ENCODE peak calls at places on chromosomes 7 and 10, in nine cellular contexts. Q is right lobe of liver, J is heart right ventricle, D is adrenal gland, F is adipocyte, N is neuronal stem cell, X is neural progenitor cell, W is esophagus muscularis mucosa, S is right cardiac atrium. L is an unnamed sample.

GRCh38 chr10:73338801-73339368 is 19.8 kb downstream of the CFAP70 start:
- DNase-seq in Q (no peak), J (no peak), D (no peak), F (no peak), N (no peak), X (no peak), W (no peak), S (no peak), L (no peak)

GRCh38 chr10:110681023-110681681 is 37.0 kb downstream of the RBM20 start:
- DNase-seq in Q (no peak), J (peak; percentile 23), D (peak; percentile 46), F (peak; percentile 44), N (peak; percentile 41), X (peak; percentile 82), W (no peak), S (no peak), L (no peak)

GRCh38 chr7:130401101-130401500 is 20.8 kb downstream of the CPA1 start:
- DNase-seq in Q (no peak), J (no peak), D (no peak), F (peak; percentile 66), N (no peak), X (no peak), W (no peak), S (no peak), L (no peak)

GRCh38 chr10:22230331-22230833 is 12.6 kb upstream of the EBLN1 start:
- DNase-seq in Q (no peak), J (no peak), D (no peak), F (peak; percentile 84), N (peak; percentile 44), X (peak; percentile 63), W (no peak), S (peak; percentile 50), L (no peak)

GRCh38 chr7:90717286-90718060 is 121.4 kb downstream of the CDK14 start:
- DNase-seq in Q (no peak), J (no peak), D (no peak), F (peak; percentile 78), N (peak; percentile 36), X (peak; percentile 66), W (no peak), S (no peak), L (no peak)

GRCh38 chr7:153193144-153193595 is 433.6 kb downstream of the ACTR3B start:
- DNase-seq in Q (peak; percentile 34), J (peak; percentile 24), D (peak; percentile 4), F (no peak), N (peak; percentile 43), X (peak; percentile 70), W (no peak), S (peak; percentile 62), L (peak; percentile 75)

GRCh38 chr7:158586499-158587191 is 978 bp downstream of the PTPRN2 start:
- DNase-seq in Q (no peak), J (no peak), D (peak; percentile 24), F (no peak), N (no peak), X (peak; percentile 14), W (no peak), S (no peak), L (no peak)

GRCh38 chr10:54125098-54125747 is 675.8 kb downstream of the PCDH15 start:
- DNase-seq in Q (no peak), J (no peak), D (no peak), F (no peak), N (no peak), X (no peak), W (no peak), S (no peak), L (no peak)

GRCh38 chr7:22868509-22868908 is 45.9 kb upstream of the TOMM7 start:
- DNase-seq in Q (no peak), J (no peak), D (no peak), F (no peak), N (no peak), X (no peak), W (no peak), S (no peak), L (no peak)

GRCh38 chr10:122098924-122099323 is 110.0 kb downstream of the TACC2 start:
- DNase-seq in Q (no peak), J (no peak), D (no peak), F (no peak), N (no peak), X (no peak), W (no peak), S (no peak), L (no peak)

GRCh38 chr7:64904008-64904407 is 935 bp downstream of the ZNF273 start:
- DNase-seq in Q (no peak), J (no peak), D (no peak), F (no peak), N (no peak), X (no peak), W (no peak), S (no peak), L (no peak)
- H3K4me3 ChIP-seq in Q (peak overlapping the region; percentile 76), J (peak overlapping the region; percentile 72), D (peak overlapping the region; percentile 63), F (peak overlapping the region; percentile 98), N (peak overlapping the region; percentile 86), X (peak overlapping the region; percentile 80), W (peak overlapping the region; percentile 92), S (peak overlapping the region; percentile 93), L (peak overlapping the region; percentile 83)

GRCh38 chr7:105000190-105000589 is 13.8 kb upstream of the KMT2E start:
- DNase-seq in Q (no peak), J (no peak), D (no peak), F (no peak), N (no peak), X (no peak), W (no peak), S (no peak), L (no peak)

GRCh38 chr7:105003275-105003674 is 10.7 kb upstream of the KMT2E start:
- DNase-seq in Q (no peak), J (no peak), D (peak; percentile 86), F (peak; percentile 86), N (no peak), X (no peak), W (no peak), S (no peak), L (no peak)

GRCh38 chr7:105003875-105004510 is 10.0 kb upstream of the KMT2E start:
- DNase-seq in Q (no peak), J (no peak), D (no peak), F (peak; percentile 69), N (no peak), X (no peak), W (no peak), S (no peak), L (no peak)

GRCh38 chr7:105000927-105001336 is 13.1 kb upstream of the KMT2E start:
- DNase-seq in Q (no peak), J (no peak), D (no peak), F (no peak), N (no peak), X (no peak), W (no peak), S (no peak), L (no peak)

DNA sequence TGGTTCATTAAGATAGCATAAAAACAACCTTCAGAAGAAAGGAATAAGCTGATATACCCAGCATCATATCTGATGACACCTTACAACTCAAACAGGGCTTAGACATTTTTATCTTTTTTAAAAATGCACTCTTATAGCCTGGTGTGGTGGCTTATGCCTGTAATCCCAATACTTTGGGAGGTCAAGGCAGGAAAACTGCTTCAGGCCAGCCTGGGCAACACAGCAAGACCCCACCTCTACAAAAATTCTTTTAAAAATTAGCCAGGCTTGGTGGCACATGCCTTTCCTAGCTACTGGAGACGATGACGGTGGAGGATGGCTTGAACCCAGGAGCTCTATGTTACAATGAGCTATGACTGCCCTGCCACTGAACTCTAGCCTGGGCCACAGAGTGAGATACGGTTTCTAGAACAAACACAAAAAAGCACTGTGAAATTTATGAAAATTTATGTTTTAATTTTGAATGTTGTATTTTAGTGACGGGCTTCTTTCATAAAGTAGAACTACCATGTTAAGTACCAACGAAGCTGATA is 12.3 kb upstream of the KMT2E start:
- DNase-seq in Q (no peak), J (no peak), D (no peak), F (no peak), N (no peak), X (no peak), W (no peak), S (no peak), L (no peak)
- H3K4me1 ChIP-seq in Q (no peaks in the 10 kb centered on the region), J (peaks cover 28% of the 10 kb centered on the region), D (peaks cover 98% of the 10 kb centered on the region), F (peaks cover 74% of the 10 kb centered on the region), N (no peaks in the 10 kb centered on the region), X (peaks cover 7% of the 10 kb centered on the region), W (peaks cover 94% of the 10 kb centered on the region), S (peaks cover 9% of the 10 kb centered on the region), L (peaks cover 87% of the 10 kb centered on the region)

DNA sequence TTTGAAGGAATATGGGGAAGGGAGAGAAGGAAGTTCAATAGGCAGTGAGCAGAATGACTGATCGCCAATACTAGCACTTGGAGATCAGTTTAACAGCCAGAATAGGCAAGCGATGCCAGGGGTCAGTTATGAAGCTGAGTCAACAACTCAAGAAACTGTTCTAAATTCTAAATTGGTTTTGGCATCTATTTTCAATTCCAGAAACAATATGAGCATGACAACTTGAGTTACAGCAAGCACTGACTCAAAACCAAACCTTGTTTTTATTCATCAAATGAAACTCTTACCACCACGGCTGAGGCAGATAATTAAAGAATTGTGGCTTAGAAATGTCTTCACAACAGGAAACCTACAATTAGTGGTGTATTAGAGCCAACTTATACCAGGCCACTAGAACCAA is 180.5 kb upstream of the ASAH2 start:
- DNase-seq in Q (no peak), J (no peak), D (peak; percentile 32), F (peak; percentile 48), N (no peak), X (no peak), W (no peak), S (no peak), L (no peak)
- H3K4me3 ChIP-seq in Q (no peak overlapping the region), J (no peak overlapping the region), D (peak overlapping the region; percentile 17), F (peak overlapping the region; percentile 77), N (no peak overlapping the region), X (no peak overlapping the region), W (no peak overlapping the region), S (no peak overlapping the region), L (no peak overlapping the region)

GRCh38 chr7:874036-874749 is 2.2 kb upstream of the GET4 start:
- DNase-seq in Q (no peak), J (no peak), D (no peak), F (peak; percentile 26), N (no peak), X (no peak), W (no peak), S (no peak), L (no peak)

GRCh38 chr7:873367-874002 is 2.9 kb upstream of the GET4 start:
- DNase-seq in Q (peak; percentile 86), J (peak; percentile 78), D (peak; percentile 92), F (peak; percentile 90), N (peak; percentile 60), X (peak; percentile 86), W (peak; percentile 95), S (peak; percentile 93), L (peak; percentile 89)

GRCh38 chr7:875476-876076 is 778 bp upstream of the GET4 start:
- DNase-seq in Q (peak; percentile 54), J (no peak), D (no peak), F (no peak), N (no peak), X (no peak), W (no peak), S (peak; percentile 69), L (no peak)

GRCh38 chr7:876077-876971 is at the start of gene GET4:
- DNase-seq in Q (peak; percentile 98), J (peak; percentile 97), D (peak; percentile 98), F (peak; percentile 95), N (peak; percentile 94), X (peak; percentile 98), W (peak; percentile 98), S (peak; percentile 98), L (peak; percentile 98)

DNA sequence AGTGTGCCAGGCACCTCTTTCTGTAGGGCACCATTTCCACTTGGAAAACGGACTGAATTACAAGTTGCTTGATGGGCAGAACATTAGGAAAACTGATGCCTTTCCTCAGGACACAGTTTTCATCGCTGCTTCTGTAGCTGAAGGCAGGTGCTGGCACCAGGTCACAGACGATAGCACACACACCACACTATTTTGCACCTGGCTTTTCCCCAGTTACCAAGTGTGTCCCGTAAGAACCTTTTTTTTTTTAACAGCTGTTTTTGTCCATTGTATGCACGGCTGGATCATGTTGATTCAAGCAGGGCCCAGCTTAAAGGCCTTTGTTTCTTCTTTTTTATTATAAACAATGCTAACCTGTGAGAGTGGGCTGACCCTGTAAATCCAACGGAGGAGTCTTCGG is 1.3 kb upstream of the GET4 start:
- DNase-seq in Q (no peak), J (no peak), D (no peak), F (no peak), N (no peak), X (peak; percentile 36), W (no peak), S (no peak), L (no peak)
- H3K4me1 ChIP-seq in Q (no peaks in the 10 kb centered on the region), J (peaks cover 10% of the 10 kb centered on the region), D (peaks cover 39% of the 10 kb centered on the region), F (peaks cover 29% of the 10 kb centered on the region), N (peaks cover 17% of the 10 kb centered on the region), X (peaks cover 9% of the 10 kb centered on the region), W (peaks cover 58% of the 10 kb centered on the region), S (peaks cover 7% of the 10 kb centered on the region), L (peaks cover 32% of the 10 kb centered on the region)

L was measured in upper lobe of right lung.